ENCODE peak calls at places on chromosomes 6 and 20, in five cellular contexts. R, C, Z, B and P are unnamed samples.
A peak's percentile ranks its signal among the peaks of the same experiment; 100 is the strongest.

GRCh38 chr6:2990179-2990931 is 9.3 kb upstream of the NQO2 start:
- DNase-seq in C (no peak), R (peak; percentile 38), B (no peak), Z (no peak), P (no peak)

GRCh38 chr20:49353348-49353747 is 75.5 kb upstream of the ZNFX1 start:
- DNase-seq in B (no peak), C (no peak), R (no peak), Z (no peak), P (no peak)

GRCh38 chr6:157954150-157955117 is 27.2 kb upstream of the SYNJ2 start:
- DNase-seq in B (no peak), R (peak; percentile 90), C (no peak), Z (no peak), P (no peak)

GRCh38 chr6:157050537-157051280 is 272.6 kb downstream of the TMEM242 start:
- DNase-seq in B (no peak), C (no peak), Z (no peak), R (no peak), P (no peak)

GRCh38 chr20:2879148-2879547 is 5.9 kb downstream of the PTPRA start:
- DNase-seq in B (peak; percentile 82), Z (no peak), C (no peak), R (no peak), P (no peak)

GRCh38 chr6:2450546-2450945 is 205.1 kb upstream of the GMDS start:
- DNase-seq in Z (no peak), C (no peak), B (no peak), R (peak; percentile 82), P (no peak)

GRCh38 chr6:20416567-20417345 is 15.1 kb downstream of the E2F3 start:
- DNase-seq in C (no peak), B (no peak), Z (no peak), R (no peak), P (no peak)

GRCh38 chr20:50746138-50746940 is 15.0 kb downstream of the PARD6B start:
- DNase-seq in Z (no peak), C (no peak), B (no peak), R (no peak), P (no peak)

GRCh38 chr20:15922556-15922955 is 650.7 kb downstream of the KIF16B start:
- DNase-seq in R (no peak), B (no peak), C (no peak), Z (no peak), P (no peak)

GRCh38 chr6:52953911-52954839 is 40.9 kb downstream of the GSTA4 start:
- DNase-seq in B (no peak), Z (no peak), R (no peak), C (no peak), P (no peak)

GRCh38 chr6:154653385-154653784 is 79.8 kb upstream of the SCAF8 start:
- DNase-seq in C (no peak), Z (no peak), R (no peak), B (no peak), P (no peak)

GRCh38 chr6:34657307-34657978 is 39.1 kb downstream of the ILRUN start:
- DNase-seq in B (peak; percentile 66), Z (peak; percentile 47), C (no peak), R (peak; percentile 60), P (no peak)

GRCh38 chr6:166764473-166765233 is 137.6 kb upstream of the RPS6KA2 start:
- DNase-seq in C (no peak), R (no peak), B (no peak), Z (no peak), P (no peak)

GRCh38 chr6:21457647-21458046 is 135.9 kb upstream of the SOX4 start:
- DNase-seq in Z (no peak), C (no peak), B (no peak), R (no peak), P (no peak)
- TF ChIP-seq CTCF in Z (no peak), C (no peak), B (no peak), R (no peak), P (no peak)

DNA sequence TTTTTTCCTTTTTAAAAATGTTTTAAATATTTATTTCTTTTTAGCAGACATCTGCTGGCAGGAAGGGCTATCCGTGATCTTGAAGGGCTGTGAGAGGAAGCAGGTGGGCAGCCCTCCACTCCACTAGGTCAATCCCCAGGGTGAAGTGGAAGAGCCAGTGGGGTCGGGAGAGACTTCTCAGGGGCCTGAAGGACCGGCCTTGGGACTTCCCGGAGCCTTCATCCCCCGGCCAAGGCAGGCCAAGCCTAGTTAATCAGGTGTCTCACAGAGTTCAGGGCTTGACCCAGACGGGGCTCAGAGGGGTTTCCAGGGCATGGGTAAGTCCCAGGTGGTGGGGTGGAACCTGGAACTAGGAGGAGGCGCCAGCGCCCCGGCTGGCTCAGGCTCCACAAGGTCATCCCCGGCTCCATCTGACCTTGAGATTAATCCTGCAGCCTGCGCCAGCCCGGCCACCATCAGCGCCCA is 44.3 kb downstream of the MDFI start:
- DNase-seq in Z (no peak), R (no peak), C (no peak), B (no peak), P (no peak)
- TF ChIP-seq CTCF in Z (no peak), R (no peak), C (peak; percentile 30), B (no peak), P (peak; percentile 7)

GRCh38 chr6:92942549-92942948 is 476.8 kb downstream of the EPHA7 start:
- DNase-seq in C (no peak), B (no peak), Z (no peak), R (no peak), P (no peak)

DNA sequence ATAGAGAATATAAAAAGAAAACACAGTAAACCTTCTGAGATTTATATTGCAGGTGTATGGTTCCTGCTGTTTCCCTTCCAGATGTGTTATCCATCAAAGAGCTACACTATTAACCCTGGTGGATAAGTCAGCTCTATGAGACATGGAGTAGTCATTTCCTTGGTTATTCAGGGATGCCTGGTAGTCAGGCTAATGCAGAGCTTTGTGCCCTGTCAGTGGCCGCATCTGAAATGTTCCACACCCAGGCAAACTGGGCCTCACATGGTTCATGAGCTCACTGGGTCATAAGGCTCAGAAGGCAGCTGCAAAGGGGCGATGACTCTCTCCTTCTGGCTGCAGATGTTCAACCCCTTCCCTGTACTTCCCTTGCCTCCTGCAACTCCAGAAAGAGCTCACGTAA is 473.6 kb downstream of the EPHA7 start:
- DNase-seq in B (no peak), C (no peak), R (no peak), Z (peak; percentile 13), P (no peak)
- TF ChIP-seq CTCF in B (no peak), C (no peak), R (no peak), Z (no peak), P (no peak)

DNA sequence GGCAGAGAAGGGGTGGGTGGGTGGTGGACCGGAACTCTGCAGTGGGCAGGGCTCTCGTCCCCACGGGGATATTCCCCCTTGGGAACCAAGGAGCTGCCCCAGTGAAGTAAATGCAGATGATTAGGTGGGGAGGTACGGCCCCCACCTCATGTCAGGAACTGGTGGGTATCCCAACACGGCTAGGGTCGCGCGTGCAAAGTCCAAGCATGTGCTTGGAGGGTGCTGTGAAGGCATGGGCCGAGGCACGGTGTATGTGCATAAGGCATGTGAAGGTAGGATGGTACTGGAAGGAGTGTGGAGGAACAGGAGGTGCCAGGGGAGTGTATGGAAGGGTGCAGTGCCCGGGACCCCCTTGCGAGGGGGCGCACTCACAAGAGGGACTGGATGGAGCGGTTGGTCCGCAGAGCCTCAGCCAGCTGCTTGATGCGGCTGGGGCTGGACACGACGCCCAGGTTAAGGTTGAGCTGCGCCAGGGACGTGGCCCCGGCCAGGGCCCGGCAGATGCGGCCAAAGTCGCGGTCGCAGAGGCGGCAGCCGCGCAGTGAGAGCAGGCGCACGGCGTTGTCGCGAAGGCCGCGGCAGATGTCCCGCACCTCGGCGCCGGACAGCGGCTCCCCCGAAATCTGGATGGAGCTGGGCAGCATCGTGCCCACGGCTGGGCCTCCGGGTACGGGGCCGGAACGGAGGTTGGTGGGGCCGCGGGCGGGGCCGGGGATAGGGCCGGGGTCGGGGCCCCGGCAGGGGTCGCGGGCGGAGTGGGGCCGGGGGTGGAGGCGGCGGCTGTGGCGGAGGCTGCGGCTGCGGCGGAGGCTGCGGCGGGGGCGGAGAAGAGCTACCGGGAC is 783 bp downstream of the LRRC73 start:
- DNase-seq in C (no peak), R (no peak), B (no peak), Z (no peak), P (peak; percentile 28)
- TF ChIP-seq CTCF in C (no peak), R (no peak), B (no peak), Z (no peak), P (no peak)

DNA sequence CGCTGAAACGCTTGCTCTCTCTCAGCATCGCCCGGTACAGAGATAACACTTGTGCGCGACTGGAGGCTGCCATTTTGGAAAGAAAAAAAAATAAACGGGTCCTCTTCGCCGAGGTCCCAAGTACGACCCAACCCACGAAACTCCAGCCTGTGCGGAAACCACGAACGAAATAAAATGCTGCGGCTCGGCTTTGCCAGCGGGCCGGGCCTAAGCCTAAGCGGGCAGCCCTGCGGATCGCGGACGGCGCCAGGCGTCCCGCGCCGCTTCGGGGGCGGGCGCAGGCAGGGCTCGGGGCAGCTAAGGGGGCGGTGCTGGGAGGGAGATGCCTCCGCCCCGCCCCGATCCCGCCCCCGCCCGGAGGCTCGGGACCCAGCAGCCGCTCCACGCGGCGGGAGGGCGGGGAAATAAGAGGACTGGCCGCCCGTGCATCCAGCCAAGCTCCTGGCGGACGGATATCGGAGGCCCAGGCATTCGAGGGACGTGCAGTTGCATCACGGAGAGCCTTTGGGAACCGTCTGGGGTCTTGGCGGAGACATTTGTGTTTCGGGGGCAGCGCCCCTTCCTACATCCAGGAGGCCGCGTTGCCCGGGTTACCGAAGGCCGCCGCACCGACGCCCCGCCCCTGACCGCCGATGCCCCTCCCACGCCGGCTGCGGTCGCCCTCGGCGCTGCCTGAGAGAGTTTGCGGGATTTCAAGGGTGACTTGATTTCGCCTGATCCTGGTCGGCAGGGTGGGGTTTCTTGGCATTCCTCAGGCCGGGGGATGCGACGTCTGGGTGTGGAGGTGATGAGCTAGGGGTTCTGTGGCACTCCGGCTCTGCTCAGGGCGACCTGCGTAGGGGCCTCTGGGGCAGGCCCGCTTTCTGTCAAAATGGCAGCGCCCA is at the start of the genes FARS2 and LYRM4:
- DNase-seq in C (peak; percentile 95), R (peak; percentile 91), B (peak; percentile 44), Z (peak; percentile 69), P (peak; percentile 89)
- TF ChIP-seq CTCF in C (peak; percentile 63), R (peak; percentile 36), B (peak; percentile 63), Z (peak; percentile 48), P (peak; percentile 59)

GRCh38 chr6:37265031-37265430 is 7.1 kb upstream of the TMEM217 start:
- DNase-seq in C (no peak), B (no peak), Z (no peak), R (no peak), P (no peak)
- TF ChIP-seq CTCF in C (no peak), B (no peak), Z (no peak), R (no peak), P (no peak)